ENCODE peak calls at places on chromosomes 5 and 9, in seven cellular contexts. One of them, this sample, is unnamed.

GRCh38 chr9:111599092-111599947 is at the start of gene PTGR1:
- DNase-seq in HCT116: peak; percentile 81
- DNase-seq in CD8-positive, alpha-beta T cell: peak; percentile 48
- DNase-seq in A673: peak; percentile 90
- DNase-seq in esophagus squamous epithelium: no peak
- DNase-seq in tibial artery: peak; percentile 92
- DNase-seq in PC-3: peak; percentile 72
- DNase-seq in this sample: peak; percentile 92

GRCh38 chr5:59361454-59361853 is 532.1 kb downstream of the PDE4D start:
- DNase-seq in HCT116: no peak
- DNase-seq in CD8-positive, alpha-beta T cell: no peak
- DNase-seq in A673: no peak
- DNase-seq in esophagus squamous epithelium: no peak
- DNase-seq in tibial artery: no peak
- DNase-seq in PC-3: peak; percentile 44
- DNase-seq in this sample: no peak

GRCh38 chr9:116549786-116550660 is 137.1 kb upstream of the TRIM32 start:
- DNase-seq in HCT116: no peak
- DNase-seq in CD8-positive, alpha-beta T cell: no peak
- DNase-seq in A673: no peak
- DNase-seq in esophagus squamous epithelium: no peak
- DNase-seq in tibial artery: no peak
- DNase-seq in PC-3: no peak
- DNase-seq in this sample: no peak

GRCh38 chr5:172283020-172283861 is at the start of gene UBTD2:
- DNase-seq in HCT116: no peak
- DNase-seq in CD8-positive, alpha-beta T cell: peak; percentile 83
- DNase-seq in A673: peak; percentile 82
- DNase-seq in esophagus squamous epithelium: no peak
- DNase-seq in tibial artery: peak; percentile 92
- DNase-seq in PC-3: peak; percentile 74
- DNase-seq in this sample: peak; percentile 77

GRCh38 chr9:110427497-110428104 is 89.9 kb upstream of the TXNDC8 start:
- DNase-seq in HCT116: peak; percentile 42
- DNase-seq in CD8-positive, alpha-beta T cell: no peak
- DNase-seq in A673: peak; percentile 60
- DNase-seq in esophagus squamous epithelium: no peak
- DNase-seq in tibial artery: no peak
- DNase-seq in PC-3: peak; percentile 69
- DNase-seq in this sample: peak; percentile 32

GRCh38 chr5:68406344-68406743 is 190.8 kb downstream of the PIK3R1 start:
- DNase-seq in HCT116: no peak
- DNase-seq in CD8-positive, alpha-beta T cell: no peak
- DNase-seq in A673: no peak
- DNase-seq in esophagus squamous epithelium: no peak
- DNase-seq in tibial artery: no peak
- DNase-seq in PC-3: peak; percentile 16
- DNase-seq in this sample: no peak

GRCh38 chr5:34655354-34655991 is 655 bp upstream of the RAI14 start:
- DNase-seq in HCT116: no peak
- DNase-seq in CD8-positive, alpha-beta T cell: no peak
- DNase-seq in A673: peak; percentile 71
- DNase-seq in esophagus squamous epithelium: no peak
- DNase-seq in tibial artery: peak; percentile 72
- DNase-seq in PC-3: peak; percentile 48
- DNase-seq in this sample: peak; percentile 83

GRCh38 chr9:83472221-83472665 is 66.0 kb downstream of the FRMD3 start:
- DNase-seq in HCT116: no peak
- DNase-seq in CD8-positive, alpha-beta T cell: no peak
- DNase-seq in A673: no peak
- DNase-seq in esophagus squamous epithelium: no peak
- DNase-seq in tibial artery: no peak
- DNase-seq in PC-3: peak; percentile 91
- DNase-seq in this sample: peak; percentile 68

GRCh38 chr9:17018001-17018491 is 116.8 kb upstream of the CNTLN start:
- DNase-seq in HCT116: no peak
- DNase-seq in CD8-positive, alpha-beta T cell: no peak
- DNase-seq in A673: no peak
- DNase-seq in esophagus squamous epithelium: no peak
- DNase-seq in tibial artery: peak; percentile 95
- DNase-seq in PC-3: no peak
- DNase-seq in this sample: no peak

GRCh38 chr9:109411818-109412352 is 86.2 kb downstream of the PTPN3 start:
- DNase-seq in HCT116: no peak
- DNase-seq in CD8-positive, alpha-beta T cell: no peak
- DNase-seq in A673: peak; percentile 42
- DNase-seq in esophagus squamous epithelium: no peak
- DNase-seq in tibial artery: no peak
- DNase-seq in PC-3: peak; percentile 15
- DNase-seq in this sample: peak; percentile 40

GRCh38 chr5:56813302-56813701 is 2.0 kb upstream of the MAP3K1 start:
- DNase-seq in HCT116: no peak
- DNase-seq in CD8-positive, alpha-beta T cell: no peak
- DNase-seq in A673: no peak
- DNase-seq in esophagus squamous epithelium: no peak
- DNase-seq in tibial artery: no peak
- DNase-seq in PC-3: no peak
- DNase-seq in this sample: no peak
- H3K4me3 ChIP-seq in HCT116: no peak overlapping the region
- H3K4me3 ChIP-seq in CD8-positive, alpha-beta T cell: no peak overlapping the region
- H3K4me3 ChIP-seq in A673: no peak overlapping the region
- H3K4me3 ChIP-seq in esophagus squamous epithelium: no peak overlapping the region
- H3K4me3 ChIP-seq in tibial artery: no peak overlapping the region
- H3K4me3 ChIP-seq in PC-3: no peak overlapping the region
- H3K4me3 ChIP-seq in this sample: no peak overlapping the region

GRCh38 chr5:180332051-180332517 is 21.1 kb downstream of the GFPT2 start:
- DNase-seq in HCT116: no peak
- DNase-seq in CD8-positive, alpha-beta T cell: no peak
- DNase-seq in A673: peak; percentile 30
- DNase-seq in esophagus squamous epithelium: no peak
- DNase-seq in tibial artery: no peak
- DNase-seq in PC-3: peak; percentile 45
- DNase-seq in this sample: no peak
- TF ChIP-seq CTCF in HCT116: peak; percentile 9
- TF ChIP-seq CTCF in CD8-positive, alpha-beta T cell: no peak
- TF ChIP-seq CTCF in A673: no peak
- TF ChIP-seq CTCF in esophagus squamous epithelium: no peak
- TF ChIP-seq CTCF in tibial artery: no peak
- TF ChIP-seq CTCF in PC-3: peak; percentile 37
- TF ChIP-seq CTCF in this sample: peak; percentile 38

DNA sequence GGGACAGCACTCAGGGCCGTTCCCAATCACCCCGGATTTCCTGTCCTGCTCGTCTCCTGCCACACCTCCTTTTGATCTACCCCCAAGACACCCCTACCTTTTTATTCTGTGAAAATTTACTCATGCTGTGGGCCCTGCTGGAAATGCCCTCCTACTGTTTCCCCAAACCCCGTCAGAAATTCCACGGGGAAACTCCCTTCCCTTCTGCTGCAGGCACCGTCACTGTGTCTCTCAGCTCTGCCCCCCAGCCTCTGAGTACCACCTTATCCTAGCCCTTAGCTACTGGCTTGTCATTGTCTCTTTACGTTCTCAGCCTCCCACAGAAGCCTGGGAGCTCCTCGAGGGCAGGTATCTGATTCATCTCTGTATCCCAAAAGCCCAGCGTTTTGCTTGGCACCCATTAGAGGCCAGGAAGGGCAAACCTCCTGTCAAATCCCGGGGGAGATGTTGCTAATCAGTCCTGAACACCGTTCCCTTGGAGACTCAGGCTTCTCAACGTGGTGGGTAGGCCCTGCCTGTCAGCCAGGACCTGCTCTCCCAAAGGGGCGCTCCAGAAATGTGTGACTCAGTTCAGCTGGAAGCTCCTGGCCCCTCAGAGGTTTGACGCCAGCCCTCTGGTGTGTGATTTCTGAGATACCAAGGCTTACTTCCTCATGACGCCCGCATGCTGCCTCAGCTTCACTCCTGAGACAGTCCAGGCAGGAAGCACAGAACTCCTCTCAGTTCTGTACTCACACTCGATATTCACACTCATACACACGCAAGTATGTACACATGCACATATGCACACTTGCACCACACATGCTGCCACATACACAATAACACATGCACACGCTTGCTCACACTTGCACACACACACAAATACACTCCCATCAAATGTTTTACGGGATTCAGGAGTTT is 50.7 kb upstream of the GRHPR start:
- DNase-seq in HCT116: no peak
- DNase-seq in CD8-positive, alpha-beta T cell: no peak
- DNase-seq in A673: peak; percentile 44
- DNase-seq in esophagus squamous epithelium: no peak
- DNase-seq in tibial artery: no peak
- DNase-seq in PC-3: no peak
- DNase-seq in this sample: peak; percentile 13
- H3K4me3 ChIP-seq in HCT116: no peak overlapping the region
- H3K4me3 ChIP-seq in CD8-positive, alpha-beta T cell: no peak overlapping the region
- H3K4me3 ChIP-seq in A673: no peak overlapping the region
- H3K4me3 ChIP-seq in esophagus squamous epithelium: no peak overlapping the region
- H3K4me3 ChIP-seq in tibial artery: no peak overlapping the region
- H3K4me3 ChIP-seq in PC-3: no peak overlapping the region
- H3K4me3 ChIP-seq in this sample: no peak overlapping the region

GRCh38 chr9:33151601-33152000 is 15.5 kb downstream of the B4GALT1 start:
- DNase-seq in HCT116: no peak
- DNase-seq in CD8-positive, alpha-beta T cell: no peak
- DNase-seq in A673: peak; percentile 56
- DNase-seq in esophagus squamous epithelium: no peak
- DNase-seq in tibial artery: no peak
- DNase-seq in PC-3: no peak
- DNase-seq in this sample: no peak

GRCh38 chr9:33148367-33149019 is 18.6 kb downstream of the B4GALT1 start:
- DNase-seq in HCT116: no peak
- DNase-seq in CD8-positive, alpha-beta T cell: no peak
- DNase-seq in A673: no peak
- DNase-seq in esophagus squamous epithelium: no peak
- DNase-seq in tibial artery: no peak
- DNase-seq in PC-3: no peak
- DNase-seq in this sample: no peak

GRCh38 chr9:33153666-33154065 is 13.5 kb downstream of the B4GALT1 start:
- DNase-seq in HCT116: no peak
- DNase-seq in CD8-positive, alpha-beta T cell: no peak
- DNase-seq in A673: no peak
- DNase-seq in esophagus squamous epithelium: no peak
- DNase-seq in tibial artery: no peak
- DNase-seq in PC-3: no peak
- DNase-seq in this sample: no peak

GRCh38 chr9:33153001-33153400 is 14.1 kb downstream of the B4GALT1 start:
- DNase-seq in HCT116: no peak
- DNase-seq in CD8-positive, alpha-beta T cell: no peak
- DNase-seq in A673: no peak
- DNase-seq in esophagus squamous epithelium: no peak
- DNase-seq in tibial artery: no peak
- DNase-seq in PC-3: no peak
- DNase-seq in this sample: no peak

DNA sequence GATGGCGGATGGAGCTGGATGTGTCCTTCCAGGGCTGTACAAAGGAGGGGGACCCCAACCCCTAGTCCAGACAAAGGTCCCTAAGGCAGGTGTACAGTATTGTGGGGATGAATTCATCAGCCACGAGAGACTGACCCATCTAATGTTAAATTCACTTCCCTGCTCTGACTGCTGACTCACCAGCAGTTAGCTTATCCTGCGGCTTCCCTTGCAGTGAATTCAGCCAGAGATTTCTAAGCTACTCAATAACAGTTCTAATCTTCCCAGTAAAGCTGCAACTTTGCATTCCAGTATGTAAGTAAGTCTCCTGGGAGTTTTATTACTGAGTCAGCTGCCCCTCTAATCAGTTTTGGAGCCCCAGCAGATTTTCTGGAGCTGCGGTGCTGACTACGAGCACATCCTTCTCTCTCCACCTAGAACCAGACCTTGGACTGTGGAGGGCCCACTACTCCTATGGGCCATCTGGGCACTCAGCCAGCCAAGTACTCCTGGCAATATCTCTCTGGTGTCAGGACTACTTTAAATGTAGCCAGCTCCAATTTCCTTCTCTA is 16.1 kb downstream of the B4GALT1 start:
- DNase-seq in HCT116: no peak
- DNase-seq in CD8-positive, alpha-beta T cell: peak; percentile 38
- DNase-seq in A673: peak; percentile 93
- DNase-seq in esophagus squamous epithelium: no peak
- DNase-seq in tibial artery: peak; percentile 75
- DNase-seq in PC-3: peak; percentile 80
- DNase-seq in this sample: peak; percentile 98
- TF ChIP-seq CTCF in HCT116: no peak
- TF ChIP-seq CTCF in CD8-positive, alpha-beta T cell: no peak
- TF ChIP-seq CTCF in A673: no peak
- TF ChIP-seq CTCF in esophagus squamous epithelium: no peak
- TF ChIP-seq CTCF in tibial artery: no peak
- TF ChIP-seq CTCF in PC-3: no peak
- TF ChIP-seq CTCF in this sample: no peak

GRCh38 chr5:12174734-12175133 is 270.5 kb upstream of the CTNND2 start:
- DNase-seq in HCT116: no peak
- DNase-seq in CD8-positive, alpha-beta T cell: no peak
- DNase-seq in A673: no peak
- DNase-seq in esophagus squamous epithelium: no peak
- DNase-seq in tibial artery: no peak
- DNase-seq in PC-3: no peak
- DNase-seq in this sample: no peak
- H3K4me3 ChIP-seq in HCT116: no peak overlapping the region
- H3K4me3 ChIP-seq in CD8-positive, alpha-beta T cell: no peak overlapping the region
- H3K4me3 ChIP-seq in A673: no peak overlapping the region
- H3K4me3 ChIP-seq in esophagus squamous epithelium: no peak overlapping the region
- H3K4me3 ChIP-seq in tibial artery: no peak overlapping the region
- H3K4me3 ChIP-seq in PC-3: no peak overlapping the region
- H3K4me3 ChIP-seq in this sample: no peak overlapping the region

This sample was measured in fibroblast of villous mesenchyme.